ENCODE peak calls at places on chromosome 11, in ten cellular contexts. D, T, Z, Y, B, E, I, F, Q and W are unnamed samples.

GRCh38 chr11:2446590-2447252 is 1.9 kb downstream of the KCNQ1 start:
- DNase-seq in B (no peak), F (no peak), I (no peak), D (no peak), Y (peak; percentile 37), T (no peak), Z (no peak), Q (no peak), E (no peak), W (peak; percentile 63)

GRCh38 chr11:33542921-33543320 is 157.7 kb downstream of the C11orf91 start:
- DNase-seq in B (peak; percentile 69), D (no peak), F (peak; percentile 13), I (no peak), Y (no peak), Q (peak; percentile 17), Z (peak; percentile 59), E (peak; percentile 57), T (no peak), W (no peak)

GRCh38 chr11:48018561-48019229 is 38.3 kb downstream of the PTPRJ start:
- DNase-seq in B (no peak), Y (no peak), Z (no peak), F (no peak), E (peak; percentile 61), T (no peak), Q (no peak), I (no peak), D (no peak), W (no peak)

GRCh38 chr11:33830903-33831648 is 56.8 kb upstream of the FBXO3 start:
- DNase-seq in B (no peak), T (no peak), I (no peak), F (no peak), Z (peak; percentile 62), E (no peak), Q (no peak), Y (no peak), D (no peak), W (no peak)

GRCh38 chr11:3807856-3808845 is at the start of gene PGAP2:
- DNase-seq in Z (peak; percentile 66), D (peak; percentile 65), T (peak; percentile 49), Y (peak; percentile 43), B (peak; percentile 66), Q (peak; percentile 42), F (peak; percentile 57), E (peak; percentile 90), I (no peak), W (peak; percentile 86)

GRCh38 chr11:76682681-76683080 is 12.1 kb upstream of the LRRC32 start:
- DNase-seq in E (no peak), Y (no peak), I (no peak), B (no peak), D (no peak), Z (no peak), Q (no peak), T (no peak), F (no peak), W (no peak)

GRCh38 chr11:70548976-70549375 is 150.6 kb downstream of the CTTN start:
- DNase-seq in Q (no peak), Y (no peak), I (no peak), F (no peak), D (no peak), B (no peak), Z (no peak), E (no peak), T (no peak), W (no peak)

GRCh38 chr11:94504689-94505293 is 7.5 kb upstream of the C11orf97 start:
- DNase-seq in Y (peak; percentile 60), Q (no peak), Z (peak; percentile 49), T (no peak), E (peak; percentile 10), I (no peak), D (no peak), B (peak; percentile 65), F (no peak), W (no peak)

GRCh38 chr11:101797335-101797734 is 117.5 kb upstream of the CEP126 start:
- DNase-seq in B (peak; percentile 56), F (no peak), Z (no peak), Q (no peak), E (no peak), Y (no peak), I (no peak), T (no peak), D (no peak), W (no peak)

GRCh38 chr11:13883589-13883988 is 78.9 kb upstream of the SPON1 start:
- DNase-seq in Z (no peak), E (no peak), F (no peak), Q (no peak), B (no peak), Y (no peak), D (no peak), I (no peak), T (no peak), W (no peak)

GRCh38 chr11:120112174-120112796 is 25.6 kb downstream of the TRIM29 start:
- DNase-seq in Q (no peak), B (no peak), D (no peak), Z (no peak), Y (no peak), I (no peak), E (no peak), F (no peak), T (no peak), W (no peak)

GRCh38 chr11:32081901-32082300 is 9.0 kb upstream of the RCN1 start:
- DNase-seq in E (no peak), Q (no peak), I (no peak), F (no peak), B (no peak), Y (no peak), Z (no peak), T (no peak), D (no peak), W (no peak)

GRCh38 chr11:117643606-117644300 is 153.3 kb downstream of the DSCAML1 start:
- DNase-seq in E (peak; percentile 42), Z (no peak), Q (no peak), I (no peak), F (no peak), T (no peak), Y (no peak), D (no peak), B (no peak), W (no peak)

GRCh38 chr11:131025020-131025419 is 108.7 kb upstream of the SNX19 start:
- DNase-seq in T (no peak), Z (peak; percentile 32), D (no peak), E (peak; percentile 15), B (peak; percentile 66), F (no peak), Y (no peak), I (peak; percentile 16), Q (no peak), W (no peak)

GRCh38 chr11:76888989-76889388 is 28.3 kb downstream of the ACER3 start:
- DNase-seq in B (peak; percentile 2), I (no peak), Y (no peak), Q (no peak), D (no peak), F (no peak), Z (no peak), E (no peak), T (no peak), W (no peak)

GRCh38 chr11:112881461-112881860 is 79.8 kb upstream of the NCAM1 start:
- DNase-seq in Y (no peak), Z (peak; percentile 86), I (peak; percentile 20), T (no peak), D (no peak), Q (peak; percentile 60), B (peak; percentile 44), F (no peak), E (peak; percentile 80), W (peak; percentile 16)

GRCh38 chr11:134514354-134514951 is 102.4 kb upstream of the B3GAT1 start:
- DNase-seq in Y (no peak), Q (peak; percentile 3), B (no peak), F (no peak), T (no peak), I (no peak), E (no peak), D (peak; percentile 15), Z (no peak), W (peak; percentile 35)

GRCh38 chr11:117605331-117605730 is 191.7 kb downstream of the DSCAML1 start:
- DNase-seq in T (no peak), B (no peak), F (no peak), Q (no peak), Z (no peak), Y (no peak), D (no peak), I (no peak), E (no peak), W (no peak)

GRCh38 chr11:9664276-9665171 is 647 bp downstream of the SWAP70 start:
- DNase-seq in F (peak; percentile 13), Q (peak; percentile 37), B (peak; percentile 61), I (peak; percentile 19), Y (no peak), Z (peak; percentile 52), E (no peak), T (no peak), D (peak; percentile 40), W (no peak)

GRCh38 chr11:32888805-32889204 is 3.8 kb upstream of the QSER1 start:
- DNase-seq in B (peak; percentile 79), D (no peak), Y (no peak), Z (no peak), F (no peak), T (no peak), I (no peak), Q (no peak), E (no peak), W (no peak)

GRCh38 chr11:65978391-65979238 is 17.1 kb downstream of the SART1 start:
- DNase-seq in Y (no peak), E (no peak), I (no peak), Z (no peak), B (no peak), D (no peak), T (no peak), Q (no peak), F (no peak), W (no peak)

GRCh38 chr11:126561327-126561893 is 205.9 kb downstream of the ST3GAL4 start:
- DNase-seq in I (peak; percentile 39), T (no peak), B (peak; percentile 77), Y (peak; percentile 53), Z (peak; percentile 52), D (no peak), E (peak; percentile 88), F (no peak), Q (no peak), W (peak; percentile 29)

GRCh38 chr11:81368192-81368591 is 1365.5 kb downstream of the FAM181B start:
- DNase-seq in E (no peak), Y (no peak), D (no peak), I (no peak), Q (no peak), F (no peak), B (no peak), T (no peak), Z (no peak), W (no peak)

GRCh38 chr11:126352934-126353801 is 2.3 kb upstream of the ST3GAL4 start:
- DNase-seq in Q (no peak), I (no peak), Y (no peak), F (no peak), B (peak; percentile 77), D (no peak), E (no peak), Z (peak; percentile 69), T (no peak), W (no peak)

GRCh38 chr11:122213111-122213510 is 97.1 kb upstream of the BLID start:
- DNase-seq in Y (no peak), T (no peak), F (no peak), Z (no peak), Q (no peak), B (no peak), E (no peak), I (no peak), D (no peak), W (no peak)

GRCh38 chr11:102709211-102709980 is 3.8 kb upstream of the MMP27 start:
- DNase-seq in F (no peak), Y (no peak), Z (no peak), I (no peak), T (no peak), Q (no peak), B (peak; percentile 7), D (no peak), E (no peak), W (no peak)

GRCh38 chr11:1857064-1857463 is 4.2 kb downstream of the LSP1 start:
- DNase-seq in Y (no peak), B (no peak), F (no peak), I (no peak), E (no peak), D (no peak), Q (no peak), Z (no peak), T (no peak), W (no peak)

GRCh38 chr11:26465270-26465669 is 106.8 kb downstream of the MUC15 start:
- DNase-seq in D (no peak), F (no peak), T (no peak), Q (no peak), E (no peak), Y (no peak), Z (no peak), I (no peak), B (no peak), W (no peak)